ENCODE peak calls at places on chromosomes 3 and 15, in seven cellular contexts. W, L, F, C, R, E and K are unnamed samples. For H3K36me3, the result is how much of the 10 kb centered on the place peaks cover.

GRCh38 chr3:12143949-12144504 is 14.7 kb downstream of the TIMP4 start:
- DNase-seq in C (no peak), R (no peak), E (no peak), F (no peak), W (peak), L (no peak), K (no peak)

GRCh38 chr3:159191454-159191853 is 389.6 kb downstream of the MFSD1 start:
- DNase-seq in W (no peak), R (no peak), E (no peak), C (no peak), F (no peak), L (no peak), K (no peak)

GRCh38 chr3:24018784-24019570 is 73.9 kb downstream of the NR1D2 start:
- DNase-seq in C (no peak), W (no peak), L (no peak), R (no peak), E (no peak), F (no peak), K (no peak)

GRCh38 chr3:156605686-156606605 is 51.0 kb upstream of the SSR3 start:
- DNase-seq in R (peak), C (peak), F (no peak), W (peak), E (no peak), L (peak), K (peak)

GRCh38 chr15:60787737-60788513 is 309.0 kb upstream of the ICE2 start:
- DNase-seq in L (no peak), W (no peak), E (peak), F (no peak), C (no peak), R (no peak), K (no peak)

GRCh38 chr3:127410137-127410488 is 122.3 kb upstream of the PRR20G start:
- DNase-seq in L (peak), F (no peak), W (no peak), R (no peak), C (peak), E (no peak), K (no peak)

GRCh38 chr3:128585189-128585588 is 65.4 kb downstream of the RPN1 start:
- DNase-seq in E (no peak), L (no peak), F (no peak), C (no peak), W (no peak), R (no peak), K (no peak)

GRCh38 chr15:31304074-31304648 is 22.5 kb upstream of the KLF13 start:
- DNase-seq in W (peak), E (no peak), R (no peak), C (peak), F (no peak), L (no peak), K (no peak)

GRCh38 chr3:40290396-40290795 is 19.1 kb upstream of the EIF1B start:
- DNase-seq in L (no peak), R (no peak), W (peak), E (peak), F (no peak), C (no peak), K (no peak)

GRCh38 chr3:137542049-137542448 is 222.1 kb upstream of the SOX14 start:
- DNase-seq in L (no peak), C (no peak), R (no peak), F (no peak), E (no peak), W (no peak), K (no peak)

GRCh38 chr3:125160911-125161371 is 51.6 kb downstream of the SLC12A8 start:
- DNase-seq in C (no peak), W (no peak), E (no peak), F (no peak), L (no peak), R (no peak), K (no peak)

GRCh38 chr3:178384302-178384939 is 151.8 kb upstream of the KCNMB2 start:
- DNase-seq in W (no peak), L (no peak), E (no peak), R (no peak), C (no peak), F (no peak), K (no peak)

GRCh38 chr3:122577409-122578028 is at the start of gene PARP15:
- DNase-seq in W (peak), E (peak), F (no peak), R (peak), L (peak), C (peak), K (no peak)

GRCh38 chr3:58287354-58287753 is 18.7 kb upstream of the RPP14 start:
- DNase-seq in R (no peak), F (no peak), W (no peak), L (no peak), E (no peak), C (no peak), K (no peak)

GRCh38 chr3:99921986-99922385 is 104.3 kb downstream of the CMSS1 start:
- DNase-seq in E (no peak), R (no peak), F (no peak), C (no peak), L (no peak), W (no peak), K (no peak)

GRCh38 chr15:93024293-93024692 is 64.7 kb downstream of the RGMA start:
- DNase-seq in L (no peak), W (no peak), F (no peak), C (no peak), E (no peak), R (no peak), K (no peak)
- H3K36me3 ChIP-seq in L (under half), W (under half), F (half or more), C (half or more), E (half or more), R (under half), K (half or more)

GRCh38 chr3:179452166-179452544 is 885 bp upstream of the GNB4 start:
- DNase-seq in C (no peak), E (no peak), R (no peak), W (no peak), F (no peak), L (no peak), K (peak)

GRCh38 chr3:179450901-179451334 is 352 bp downstream of the GNB4 start:
- DNase-seq in W (no peak), C (no peak), F (no peak), L (peak), R (peak), E (no peak), K (peak)

GRCh38 chr3:179452872-179453271 is 1.6 kb upstream of the GNB4 start:
- DNase-seq in L (no peak), E (no peak), C (no peak), W (no peak), F (no peak), R (no peak), K (no peak)

GRCh38 chr3:179450321-179450720 is 949 bp downstream of the GNB4 start:
- DNase-seq in W (no peak), E (no peak), L (no peak), F (no peak), C (no peak), R (peak), K (no peak)

GRCh38 chr3:179451335-179452165 is at the start of gene GNB4:
- DNase-seq in C (peak), E (no peak), F (no peak), W (peak), L (peak), R (peak), K (peak)
- H3K27ac ChIP-seq in C (peak), E (peak), F (peak), W (peak), L (peak), R (peak), K (peak)

GRCh38 chr3:196641278-196642058 is 2.0 kb downstream of the NRROS start:
- DNase-seq in L (no peak), W (no peak), E (no peak), C (no peak), R (no peak), F (no peak), K (no peak)

GRCh38 chr3:196643761-196644160 is 4.3 kb downstream of the NRROS start:
- DNase-seq in E (no peak), L (no peak), R (no peak), W (no peak), F (no peak), C (no peak), K (no peak)

GRCh38 chr3:196645091-196645490 is 5.6 kb downstream of the NRROS start:
- DNase-seq in W (no peak), E (no peak), L (no peak), F (no peak), R (no peak), C (no peak), K (no peak)

GRCh38 chr3:196640501-196640968 is 1.0 kb downstream of the NRROS start:
- DNase-seq in L (no peak), R (no peak), C (no peak), F (no peak), W (no peak), E (no peak), K (no peak)

DNA sequence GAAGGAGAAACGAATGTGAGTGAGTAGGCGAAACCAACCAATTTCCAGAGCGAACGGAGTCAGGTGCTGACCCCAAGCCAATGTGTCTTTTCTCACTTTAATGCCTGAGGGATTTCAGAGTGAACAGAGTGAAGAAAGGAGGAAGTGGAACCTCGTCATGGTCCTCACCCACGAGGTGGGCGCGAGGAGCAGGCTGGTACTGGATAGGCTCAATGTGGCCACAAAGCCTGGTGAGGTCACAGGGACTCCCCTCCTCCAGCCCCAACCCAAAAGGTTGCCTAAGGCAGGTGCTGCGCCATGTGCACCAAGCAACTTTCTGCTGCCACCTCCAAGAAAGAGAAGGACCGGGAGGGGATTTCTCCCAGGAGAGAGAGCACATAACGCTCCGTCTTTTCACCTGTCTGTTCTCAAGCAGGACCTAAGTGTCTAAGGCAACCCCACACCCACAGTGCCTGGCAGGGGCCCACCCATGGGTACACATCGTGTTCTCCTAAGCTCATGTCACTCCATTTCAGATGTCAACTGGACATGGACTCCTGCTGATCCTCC is 3.8 kb downstream of the NRROS start:
- DNase-seq in W (no peak), L (no peak), C (peak), E (peak), R (no peak), F (no peak), K (no peak)
- H3K4me3 ChIP-seq in W (no peak), L (no peak), C (peak), E (no peak), R (no peak), F (no peak), K (no peak)

DNA sequence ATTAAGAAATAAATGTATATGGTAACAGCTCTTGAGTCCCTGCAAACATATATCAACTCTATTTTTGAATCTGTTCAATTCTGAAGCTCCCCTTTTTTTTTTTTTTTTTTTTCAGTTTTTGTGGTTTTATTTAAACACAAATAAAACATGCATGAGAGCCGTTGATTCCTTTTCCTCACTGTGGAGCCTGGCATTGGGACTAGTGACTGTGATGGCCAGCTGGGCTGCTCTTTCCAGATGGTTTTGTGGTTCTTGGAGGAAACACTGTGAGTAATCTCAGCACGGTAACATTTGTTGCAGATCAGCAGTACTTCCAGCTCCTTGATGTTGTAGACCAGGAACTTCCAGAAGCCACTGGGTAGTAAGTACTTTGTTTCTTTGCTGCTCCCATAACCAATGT is 15.9 kb downstream of the EMC7 start:
- DNase-seq in F (no peak), C (no peak), W (no peak), L (no peak), R (no peak), E (no peak), K (no peak)
- H3K36me3 ChIP-seq in F (under half), C (half or more), W (under half), L (under half), R (under half), E (under half), K (under half)